ENCODE peak calls at places on chromosomes 1 and 21, in five cellular contexts. X, K, B, D and Z are unnamed samples.

GRCh38 chr1:17121881-17122280 is 2.6 kb upstream of the PADI2 start:
- DNase-seq in X (no peak), K (no peak), B (no peak), D (no peak), Z (no peak)

GRCh38 chr1:42165511-42166210 is 1.1 kb upstream of the GUCA2A start:
- DNase-seq in X (no peak), K (no peak), B (no peak), D (peak; percentile 29), Z (no peak)

GRCh38 chr1:67281246-67281645 is 26.4 kb upstream of the IL12RB2 start:
- DNase-seq in X (no peak), K (no peak), B (no peak), D (no peak), Z (no peak)

GRCh38 chr1:59272507-59272906 is 24.4 kb upstream of the FGGY start:
- DNase-seq in X (no peak), K (no peak), B (no peak), D (peak; percentile 84), Z (no peak)

GRCh38 chr1:62673629-62674028 is 14.6 kb downstream of the DOCK7 start:
- DNase-seq in X (no peak), K (no peak), B (no peak), D (no peak), Z (no peak)

GRCh38 chr1:9256332-9256731 is 21.8 kb downstream of the H6PD start:
- DNase-seq in X (no peak), K (no peak), B (no peak), D (no peak), Z (no peak)

GRCh38 chr1:180643693-180644092 is 11.9 kb downstream of the XPR1 start:
- DNase-seq in X (no peak), K (no peak), B (peak; percentile 2), D (peak; percentile 65), Z (no peak)

GRCh38 chr21:42609806-42610205 is 43.6 kb upstream of the PDE9A start:
- DNase-seq in X (no peak), K (no peak), B (no peak), D (no peak), Z (no peak)

GRCh38 chr1:235954306-235955283 is 87.9 kb upstream of the LYST start:
- DNase-seq in X (no peak), K (no peak), B (peak; percentile 31), D (no peak), Z (no peak)

GRCh38 chr1:210053126-210053525 is 115.1 kb downstream of the SYT14 start:
- DNase-seq in X (no peak), K (no peak), B (no peak), D (no peak), Z (no peak)

GRCh38 chr1:157090771-157091170 is 8.8 kb downstream of the ETV3L start:
- DNase-seq in X (no peak), K (no peak), B (no peak), D (no peak), Z (no peak)

GRCh38 chr1:202365092-202365815 is 16.8 kb downstream of the PPP1R12B start:
- DNase-seq in X (no peak), K (no peak), B (no peak), D (peak; percentile 59), Z (no peak)

GRCh38 chr1:89552481-89553194 is 28.0 kb downstream of the LRRC8B start:
- DNase-seq in X (no peak), K (no peak), B (no peak), D (peak; percentile 69), Z (no peak)

GRCh38 chr1:116491985-116492811 is 78.6 kb downstream of the CD58 start:
- DNase-seq in X (no peak), K (no peak), B (no peak), D (no peak), Z (no peak)

GRCh38 chr1:13469343-13469742 is 44.5 kb downstream of the LRRC38 start:
- DNase-seq in X (no peak), K (no peak), B (no peak), D (no peak), Z (no peak)

GRCh38 chr1:31040038-31040437 is 25.5 kb downstream of the PUM1 start:
- DNase-seq in X (no peak), K (no peak), B (no peak), D (no peak), Z (no peak)